ENCODE peak calls at places on chromosomes 11 and 22, in eight cellular contexts. E, D, G, K, Z, Y, J and P are unnamed samples.

GRCh38 chr11:64357904-64358535 is 942 bp upstream of the RPS6KA4 start:
- DNase-seq in E (no peak), D (no peak), G (no peak), K (peak), Z (no peak), Y (no peak), J (no peak), P (peak)

GRCh38 chr11:128776434-128777284 is 82.8 kb downstream of the FLI1 start:
- DNase-seq in E (peak), D (no peak), G (peak), K (peak), Z (no peak), Y (peak), J (peak), P (no peak)

GRCh38 chr11:120273432-120273831 is 33.5 kb downstream of the POU2F3 start:
- DNase-seq in E (no peak), D (peak), G (no peak), K (no peak), Z (no peak), Y (peak), J (no peak), P (peak)

GRCh38 chr11:65445101-65445603 is 22.6 kb downstream of the NEAT1 start:
- DNase-seq in E (no peak), D (no peak), G (peak), K (no peak), Z (no peak), Y (peak), J (no peak), P (peak)

GRCh38 chr11:77725433-77725832 is 87.8 kb upstream of the CLNS1A start:
- DNase-seq in E (no peak), D (no peak), G (no peak), K (no peak), Z (no peak), Y (no peak), J (no peak), P (no peak)

GRCh38 chr22:43880743-43881055 is 11.1 kb downstream of the PNPLA5 start:
- DNase-seq in E (no peak), D (no peak), G (no peak), K (no peak), Z (no peak), Y (no peak), J (no peak), P (no peak)

GRCh38 chr11:109597336-109597735 is 175.3 kb downstream of the C11orf87 start:
- DNase-seq in E (no peak), D (no peak), G (no peak), K (no peak), Z (no peak), Y (no peak), J (no peak), P (no peak)

GRCh38 chr22:20508815-20509271 is 1.4 kb downstream of the MED15 start:
- DNase-seq in E (no peak), D (no peak), G (no peak), K (no peak), Z (no peak), Y (no peak), J (peak), P (no peak)

DNA sequence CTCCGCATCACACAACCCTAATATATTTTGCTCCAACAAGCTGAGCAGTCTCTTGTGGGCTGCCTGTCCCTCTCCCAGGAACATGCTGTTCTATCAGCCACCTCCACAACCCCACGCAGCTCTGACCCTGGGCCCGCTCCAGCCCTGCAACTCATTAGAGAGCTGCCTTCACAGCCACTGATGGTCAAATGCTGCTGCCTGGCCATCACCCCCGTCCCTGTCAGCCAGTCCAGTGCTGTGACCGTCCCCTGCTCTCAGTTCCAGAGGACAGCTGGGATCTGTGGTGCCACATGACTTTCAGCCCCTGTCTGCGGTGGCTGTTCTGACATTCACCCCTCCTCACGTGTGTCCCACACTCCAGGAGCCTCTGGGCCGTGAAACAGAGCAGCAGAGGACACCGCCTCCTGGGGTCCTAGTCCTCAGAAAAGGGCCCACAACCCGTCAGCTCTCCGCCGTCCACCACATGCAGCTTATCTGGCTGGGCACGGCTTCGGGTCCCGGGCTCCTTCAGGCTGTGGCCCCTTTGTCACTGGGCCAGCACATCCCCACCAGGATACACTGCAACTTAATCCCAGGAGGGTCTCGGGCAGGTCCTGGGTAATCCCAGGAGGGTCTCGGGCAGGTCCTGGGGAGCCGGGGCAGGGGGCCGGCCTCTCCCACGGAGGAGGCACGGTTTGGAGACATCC is 14.9 kb downstream of the CRELD2 start:
- DNase-seq in E (peak), D (no peak), G (peak), K (no peak), Z (no peak), Y (no peak), J (no peak), P (no peak)
- H3K4me3 ChIP-seq in E (peak), D (no peak), G (no peak), K (no peak), Z (no peak), Y (no peak), J (no peak), P (no peak)

DNA sequence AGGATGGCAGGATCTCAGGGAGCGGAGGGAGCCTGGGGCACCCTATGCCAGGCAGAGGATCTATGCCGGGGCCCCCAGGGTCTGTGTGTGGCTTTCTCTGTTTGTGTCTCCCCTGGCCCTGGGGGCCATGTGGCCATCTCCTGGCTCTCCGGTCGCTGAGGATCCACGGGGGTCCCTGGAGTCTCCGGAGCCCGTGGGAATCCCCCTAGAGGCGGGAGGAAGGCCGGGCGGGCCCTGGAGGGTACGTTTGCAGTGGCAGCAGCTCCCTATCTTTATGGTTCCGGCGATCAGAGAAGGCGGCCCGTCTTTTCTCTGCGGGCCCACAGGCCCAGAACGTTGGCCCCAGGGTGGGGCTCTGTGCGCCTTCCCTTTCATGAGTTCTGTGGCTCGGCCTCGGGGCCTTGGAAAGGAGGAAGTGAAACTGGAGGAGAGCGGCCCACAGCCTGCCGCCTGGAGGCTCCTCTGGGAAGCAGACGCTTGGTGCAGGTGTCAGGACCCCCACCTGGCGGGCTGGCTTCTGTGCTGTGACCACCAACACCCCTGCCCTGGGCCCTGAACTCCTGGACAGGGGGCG is 82.1 kb downstream of the KCNQ1 start:
- DNase-seq in E (peak), D (no peak), G (peak), K (peak), Z (no peak), Y (no peak), J (no peak), P (no peak)
- H3K4me3 ChIP-seq in E (no peak), D (no peak), G (no peak), K (no peak), Z (no peak), Y (no peak), J (no peak), P (no peak)

GRCh38 chr11:126437731-126438130 is 82.2 kb downstream of the ST3GAL4 start:
- DNase-seq in E (no peak), D (no peak), G (no peak), K (no peak), Z (no peak), Y (no peak), J (no peak), P (no peak)
- H3K4me3 ChIP-seq in E (no peak), D (no peak), G (no peak), K (no peak), Z (no peak), Y (no peak), J (no peak), P (no peak)

GRCh38 chr11:111913031-111913861 is 712 bp downstream of the HSPB2 start:
- DNase-seq in E (no peak), D (no peak), G (no peak), K (no peak), Z (no peak), Y (peak), J (no peak), P (no peak)
- H3K4me3 ChIP-seq in E (no peak), D (peak), G (no peak), K (no peak), Z (peak), Y (no peak), J (peak), P (no peak)

GRCh38 chr11:43580735-43581369 is 99.7 kb upstream of the HSD17B12 start:
- DNase-seq in E (no peak), D (no peak), G (no peak), K (peak), Z (no peak), Y (no peak), J (no peak), P (no peak)

GRCh38 chr11:43581370-43582023 is 99.0 kb upstream of the HSD17B12 start:
- DNase-seq in E (no peak), D (no peak), G (no peak), K (no peak), Z (no peak), Y (no peak), J (no peak), P (no peak)

GRCh38 chr11:43579171-43579918 is 101.2 kb upstream of the HSD17B12 start:
- DNase-seq in E (peak), D (no peak), G (no peak), K (peak), Z (no peak), Y (peak), J (peak), P (peak)

GRCh38 chr11:43578346-43579170 is 102.0 kb upstream of the HSD17B12 start:
- DNase-seq in E (no peak), D (no peak), G (no peak), K (no peak), Z (no peak), Y (peak), J (peak), P (peak)

GRCh38 chr11:43579919-43580276 is 100.6 kb upstream of the HSD17B12 start:
- DNase-seq in E (no peak), D (no peak), G (no peak), K (no peak), Z (no peak), Y (no peak), J (no peak), P (no peak)
- H3K4me3 ChIP-seq in E (peak), D (peak), G (no peak), K (peak), Z (no peak), Y (peak), J (peak), P (peak)

DNA sequence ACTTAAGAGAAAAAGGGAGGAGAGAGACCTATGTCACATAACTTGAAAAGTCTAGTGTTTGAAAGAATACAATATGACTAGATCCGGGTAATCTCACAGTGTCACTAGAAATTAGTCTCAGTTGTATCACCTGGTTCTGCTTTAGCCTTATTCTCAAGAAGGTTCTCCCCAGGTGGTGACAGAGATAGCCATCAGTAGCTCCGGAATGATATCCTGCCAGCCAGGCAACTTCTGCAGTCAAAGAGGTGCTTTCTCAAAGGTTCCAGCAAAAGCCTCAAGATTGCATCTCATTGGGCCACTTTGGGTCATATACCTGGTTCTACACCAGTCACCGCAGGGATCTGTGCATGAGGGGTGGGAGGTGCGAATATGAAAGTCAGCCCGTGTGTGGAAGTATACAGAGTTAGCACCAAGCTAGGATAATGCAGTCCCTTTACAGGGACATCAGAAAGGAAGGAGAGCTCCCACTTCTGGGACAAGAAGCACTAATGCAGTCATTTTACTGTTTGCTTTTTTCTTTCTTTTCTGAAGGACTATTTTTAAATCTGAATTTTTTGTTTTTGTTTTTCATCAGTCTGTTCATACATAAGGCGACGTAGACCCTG is 61.1 kb downstream of the CYB5R2 start:
- DNase-seq in E (no peak), D (no peak), G (no peak), K (no peak), Z (no peak), Y (no peak), J (no peak), P (no peak)
- H3K4me3 ChIP-seq in E (no peak), D (no peak), G (no peak), K (no peak), Z (no peak), Y (no peak), J (no peak), P (no peak)

DNA sequence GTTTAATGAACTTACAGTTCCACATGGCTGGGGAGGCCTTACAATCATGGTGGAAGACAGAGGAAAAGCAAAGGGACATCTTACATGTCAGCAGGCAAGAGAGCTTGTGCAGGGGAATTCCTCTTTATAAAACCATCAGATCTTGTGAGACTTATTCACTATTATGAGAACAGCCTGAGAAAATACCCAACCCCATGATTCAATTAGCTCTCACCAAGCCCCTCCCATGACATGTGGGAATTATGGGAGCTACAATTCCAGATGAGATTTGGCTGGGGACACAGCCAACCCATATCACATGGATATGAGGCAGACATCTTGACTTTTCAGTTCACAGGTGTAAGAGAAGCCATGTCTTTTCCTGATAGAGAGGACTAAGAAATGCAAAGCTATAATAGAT is 18.3 kb upstream of the AMPD3 start:
- DNase-seq in E (no peak), D (no peak), G (no peak), K (no peak), Z (no peak), Y (no peak), J (no peak), P (no peak)
- H3K4me3 ChIP-seq in E (no peak), D (no peak), G (no peak), K (no peak), Z (no peak), Y (no peak), J (no peak), P (no peak)